ENCODE peak calls at places on chromosomes 1 and 21, in ten cellular contexts. L is BE2C, A is uterus, Y is DND-41, B is H9, E is IMR-90, M is lower lobe of right lung, V is left ventricle myocardium inferior, H is K562, X is colonic mucosa. O is an unnamed sample. For H3K4me1, the result is how much of the 10 kb centered on the place peaks cover.

GRCh38 chr1:34441661-34442060 is 265.0 kb downstream of the C1orf94 start:
- DNase-seq in L (no peak), A (no peak), Y (no peak), B (no peak), E (no peak), M (no peak), V (no peak), H (no peak), X (no peak), O (no peak)

GRCh38 chr21:18529253-18529652 is 125.7 kb upstream of the TMPRSS15 start:
- DNase-seq in L (peak), A (no peak), Y (no peak), B (no peak), E (no peak), M (no peak), V (no peak), H (no peak), X (no peak), O (no peak)

GRCh38 chr1:158121604-158122254 is 59.0 kb upstream of the CD1D start:
- DNase-seq in L (peak), A (no peak), Y (peak), B (peak), E (peak), M (no peak), V (no peak), H (peak), X (peak), O (no peak)

GRCh38 chr1:180912801-180913616 is at the start of gene KIAA1614:
- DNase-seq in L (no peak), A (peak), Y (no peak), B (peak), E (peak), M (no peak), V (peak), H (no peak), X (no peak), O (no peak)

GRCh38 chr1:16077430-16078245 is 4.2 kb upstream of the FAM131C start:
- DNase-seq in L (peak), A (no peak), Y (no peak), B (no peak), E (peak), M (no peak), V (no peak), H (no peak), X (no peak), O (no peak)

GRCh38 chr1:187051618-187052232 is 223.0 kb downstream of the PLA2G4A start:
- DNase-seq in L (no peak), A (no peak), Y (peak), B (no peak), E (peak), M (no peak), V (no peak), H (peak), X (no peak), O (no peak)

GRCh38 chr21:45029298-45029967 is 44.9 kb upstream of the ADARB1 start:
- DNase-seq in L (peak), A (no peak), Y (no peak), B (peak), E (no peak), M (no peak), V (peak), H (peak), X (no peak), O (peak)

GRCh38 chr1:84366786-84367185 is 31.5 kb upstream of the DNASE2B start:
- DNase-seq in L (no peak), A (no peak), Y (no peak), B (no peak), E (peak), M (no peak), V (no peak), H (no peak), X (no peak), O (no peak)

GRCh38 chr1:153678519-153679336 is at the start of gene NPR1:
- DNase-seq in L (peak), A (peak), Y (no peak), B (peak), E (no peak), M (peak), V (peak), H (no peak), X (peak), O (peak)

GRCh38 chr1:3494321-3495308 is 40.1 kb downstream of the ARHGEF16 start:
- DNase-seq in L (no peak), A (no peak), Y (no peak), B (no peak), E (no peak), M (no peak), V (no peak), H (no peak), X (no peak), O (peak)

GRCh38 chr1:165899461-165899941 is 72.1 kb downstream of the UCK2 start:
- DNase-seq in L (no peak), A (no peak), Y (no peak), B (peak), E (peak), M (no peak), V (no peak), H (no peak), X (no peak), O (peak)

GRCh38 chr1:6971699-6972098 is 186.4 kb downstream of the CAMTA1 start:
- DNase-seq in L (no peak), A (no peak), Y (no peak), B (no peak), E (no peak), M (no peak), V (no peak), H (no peak), X (no peak), O (no peak)

GRCh38 chr1:162632234-162632666 is at the start of gene DDR2:
- DNase-seq in L (peak), A (peak), Y (no peak), B (no peak), E (peak), M (no peak), V (peak), H (no peak), X (peak), O (peak)

GRCh38 chr1:60281360-60281932 is 207.9 kb upstream of the C1orf87 start:
- DNase-seq in L (peak), A (peak), Y (peak), B (peak), E (peak), M (peak), V (peak), H (peak), X (peak), O (peak)

GRCh38 chr21:41370840-41371697 is 9.2 kb downstream of the MX2 start:
- DNase-seq in L (no peak), A (no peak), Y (no peak), B (no peak), E (no peak), M (no peak), V (no peak), H (no peak), X (no peak), O (no peak)

GRCh38 chr1:228089520-228090380 is 7.2 kb downstream of the ARF1 start:
- DNase-seq in L (no peak), A (peak), Y (no peak), B (no peak), E (no peak), M (no peak), V (peak), H (no peak), X (no peak), O (no peak)

GRCh38 chr1:12597792-12598191 is 20.2 kb downstream of the DHRS3 start:
- DNase-seq in L (no peak), A (no peak), Y (no peak), B (no peak), E (no peak), M (peak), V (peak), H (no peak), X (peak), O (peak)

GRCh38 chr1:50979964-50980363 is 9.9 kb downstream of the CDKN2C start:
- DNase-seq in L (no peak), A (no peak), Y (no peak), B (no peak), E (no peak), M (no peak), V (no peak), H (no peak), X (no peak), O (no peak)

GRCh38 chr1:201510734-201511133 is 3.8 kb upstream of the CSRP1 start:
- DNase-seq in L (no peak), A (no peak), Y (no peak), B (no peak), E (no peak), M (no peak), V (no peak), H (no peak), X (no peak), O (no peak)

GRCh38 chr21:25742900-25743299 is 8.1 kb downstream of the GABPA start:
- DNase-seq in L (no peak), A (no peak), Y (no peak), B (no peak), E (no peak), M (no peak), V (no peak), H (no peak), X (no peak), O (no peak)

GRCh38 chr1:203628997-203629508 is 2.4 kb downstream of the ATP2B4 start:
- DNase-seq in L (no peak), A (no peak), Y (no peak), B (no peak), E (no peak), M (no peak), V (no peak), H (no peak), X (peak), O (no peak)

GRCh38 chr1:117128323-117129079 is 7.0 kb upstream of the TRIM45 start:
- DNase-seq in L (no peak), A (no peak), Y (no peak), B (no peak), E (peak), M (no peak), V (no peak), H (peak), X (no peak), O (no peak)

DNA sequence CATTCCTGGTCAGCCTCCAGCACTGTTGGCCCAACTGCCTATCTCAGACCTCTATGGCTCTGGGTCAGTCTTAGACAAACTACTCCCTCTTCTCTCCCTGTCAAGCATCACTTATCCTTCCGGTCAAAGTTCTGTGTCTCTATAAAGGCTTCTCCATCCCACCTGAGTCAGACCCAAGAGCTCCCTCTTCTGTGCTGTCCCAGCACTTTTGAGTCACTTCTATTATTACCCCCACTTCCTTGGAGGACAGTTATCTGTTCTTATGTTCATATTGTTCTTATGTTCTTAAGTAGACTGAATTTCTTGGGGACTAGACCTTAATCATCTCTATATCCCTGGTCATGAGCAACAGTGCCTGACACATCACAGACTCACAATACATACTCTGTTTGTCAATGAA is 29.2 kb upstream of the IL10 start:
- DNase-seq in L (no peak), A (no peak), Y (no peak), B (no peak), E (no peak), M (no peak), V (no peak), H (no peak), X (no peak), O (no peak)
- TF ChIP-seq CTCF in L (no peak), A (no peak), Y (no peak), B (peak), E (no peak), M (no peak), V (peak), H (peak), X (no peak), O (no peak)

GRCh38 chr21:37386151-37386550 is 19.6 kb downstream of the DYRK1A start:
- DNase-seq in L (no peak), A (no peak), Y (no peak), B (no peak), E (no peak), M (no peak), V (no peak), H (no peak), X (no peak), O (no peak)
- H3K4me1 ChIP-seq in L (under half), A (under half), Y (under half), B (under half), E (under half), M (half or more), V (half or more), H (under half), X (under half), O (under half)

GRCh38 chr1:40770296-40771070 is 13.1 kb upstream of the KCNQ4 start:
- DNase-seq in L (no peak), A (no peak), Y (peak), B (peak), E (no peak), M (no peak), V (no peak), H (no peak), X (no peak), O (no peak)
- TF ChIP-seq CTCF in L (no peak), A (no peak), Y (no peak), B (peak), E (no peak), M (no peak), V (no peak), H (peak), X (no peak), O (no peak)

GRCh38 chr1:154975409-154976205 is 1.1 kb downstream of the CKS1B start:
- DNase-seq in L (no peak), A (peak), Y (peak), B (no peak), E (peak), M (peak), V (peak), H (peak), X (peak), O (peak)

GRCh38 chr1:154974808-154975408 is 427 bp downstream of the CKS1B start:
- DNase-seq in L (peak), A (peak), Y (peak), B (peak), E (peak), M (peak), V (peak), H (peak), X (peak), O (peak)

GRCh38 chr1:154973344-154974085 is 966 bp upstream of the CKS1B start:
- DNase-seq in L (peak), A (peak), Y (peak), B (peak), E (peak), M (peak), V (peak), H (peak), X (peak), O (peak)

GRCh38 chr1:154972517-154973343 is 1.8 kb upstream of the CKS1B start:
- DNase-seq in L (no peak), A (peak), Y (no peak), B (peak), E (peak), M (peak), V (peak), H (no peak), X (peak), O (peak)

DNA sequence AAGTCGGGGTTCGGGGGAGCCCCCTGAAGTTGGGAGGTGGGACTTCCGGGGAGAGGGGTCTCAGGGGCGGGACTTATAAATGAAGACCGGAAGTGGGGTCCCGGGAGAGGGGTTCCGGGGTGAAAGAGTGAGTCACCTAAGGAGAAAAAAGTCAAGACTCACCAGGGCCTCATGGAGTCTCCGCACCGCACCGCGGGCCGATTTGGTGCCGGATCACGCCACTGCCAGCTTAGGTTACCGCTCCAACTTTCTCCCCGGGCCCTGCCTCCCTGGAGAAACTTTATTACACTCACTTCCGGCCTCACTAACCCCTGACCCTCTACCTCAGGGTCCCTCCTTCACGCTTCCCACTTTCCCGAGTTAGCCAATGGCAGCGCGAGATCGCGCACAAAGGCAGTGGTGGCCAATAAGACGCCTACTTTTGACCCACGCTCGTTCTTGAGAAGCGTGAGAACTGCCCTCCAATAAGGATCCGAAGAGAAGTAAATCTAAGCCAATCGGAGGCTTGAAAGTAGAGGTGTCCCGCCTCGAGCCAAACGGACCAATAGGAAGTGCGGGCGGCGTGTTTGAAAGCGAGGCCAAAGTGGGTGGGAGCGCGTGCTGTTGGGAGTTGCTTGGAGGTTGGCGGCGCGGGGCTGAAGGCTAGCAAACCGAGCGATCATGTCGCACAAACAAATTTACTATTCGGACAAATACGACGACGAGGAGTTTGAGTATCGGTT is at the start of gene CKS1B:
- DNase-seq in L (peak), A (peak), Y (peak), B (peak), E (peak), M (peak), V (peak), H (peak), X (peak), O (peak)
- H3K4me1 ChIP-seq in L (under half), A (under half), Y (half or more), B (under half), E (under half), M (half or more), V (half or more), H (under half), X (under half), O (under half)